ENCODE peak calls at places on chromosomes 2 and 18, in eight cellular contexts. F is HT1080; Q is activated T-helper 9 cell treated with anti-CD3 and anti-CD28 coated beads, Interleukin-2, amount 50 U/mL, for 16 hours; S is Peyer's patch; J is foreskin fibroblast; X is NCI-H510A treated with DMSO at 0.1 percent for 48 hours; U is MV-4-11; E is Kasumi-1. C is an unnamed sample.
A peak's percentile ranks its signal among the peaks of the same experiment; 100 is the strongest.

GRCh38 chr18:79493801-79494211 is 98.1 kb downstream of the NFATC1 start:
- DNase-seq in F (no peak), Q (no peak), S (no peak), J (no peak), X (no peak), U (no peak), E (no peak), C (no peak)

GRCh38 chr18:39721712-39722111 is 2156.1 kb upstream of the CELF4 start:
- DNase-seq in F (no peak), Q (no peak), S (no peak), J (peak; percentile 21), X (no peak), U (no peak), E (no peak), C (no peak)

GRCh38 chr2:20501974-20502373 is 55.1 kb downstream of the RHOB start:
- DNase-seq in F (peak; percentile 76), Q (no peak), S (no peak), J (peak; percentile 96), X (no peak), U (peak; percentile 96), E (no peak), C (no peak)

GRCh38 chr2:194004590-194005206 is 1652.3 kb upstream of the SLC39A10 start:
- DNase-seq in F (no peak), Q (no peak), S (no peak), J (peak; percentile 27), X (no peak), U (no peak), E (no peak), C (no peak)

GRCh38 chr2:37415128-37415817 is 70.8 kb downstream of the QPCT start:
- DNase-seq in F (peak; percentile 21), Q (no peak), S (no peak), J (peak; percentile 74), X (peak; percentile 8), U (no peak), E (peak; percentile 7), C (no peak)

GRCh38 chr2:144505245-144505801 is 14.6 kb downstream of the ZEB2 start:
- DNase-seq in F (no peak), Q (no peak), S (peak; percentile 18), J (peak; percentile 63), X (no peak), U (peak; percentile 60), E (no peak), C (no peak)

GRCh38 chr2:172342056-172342455 is 85.3 kb upstream of the ITGA6 start:
- DNase-seq in F (no peak), Q (no peak), S (no peak), J (no peak), X (no peak), U (no peak), E (no peak), C (no peak)

GRCh38 chr2:41922177-41922576 is 125.6 kb upstream of the PKDCC start:
- DNase-seq in F (no peak), Q (no peak), S (no peak), J (peak; percentile 50), X (no peak), U (peak; percentile 81), E (no peak), C (no peak)

GRCh38 chr2:114286438-114286837 is 156.0 kb upstream of the DPP10 start:
- DNase-seq in F (no peak), Q (no peak), S (no peak), J (no peak), X (no peak), U (no peak), E (no peak), C (no peak)

GRCh38 chr2:84776011-84776410 is 104.9 kb downstream of the TRABD2A start:
- DNase-seq in F (peak; percentile 39), Q (no peak), S (no peak), J (peak; percentile 48), X (no peak), U (no peak), E (no peak), C (no peak)